ENCODE peak calls at places on chromosomes 11 and 22, in nine cellular contexts. One of them, this sample, is unnamed.

GRCh38 chr11:75891947-75892739 is 77.1 kb downstream of the UVRAG start:
- DNase-seq in upper lobe of left lung: no peak
- DNase-seq in A549: no peak
- DNase-seq in stomach: no peak
- DNase-seq in SK-N-SH: no peak
- DNase-seq in ovary: no peak
- DNase-seq in transverse colon: no peak
- DNase-seq in H1: no peak
- DNase-seq in tibial nerve: no peak
- DNase-seq in this sample: no peak

GRCh38 chr11:6737872-6738466 is 33.8 kb downstream of the OR2AG2 start:
- DNase-seq in upper lobe of left lung: no peak
- DNase-seq in A549: peak
- DNase-seq in stomach: peak
- DNase-seq in SK-N-SH: peak
- DNase-seq in ovary: no peak
- DNase-seq in transverse colon: peak
- DNase-seq in H1: no peak
- DNase-seq in tibial nerve: peak
- DNase-seq in this sample: no peak

GRCh38 chr11:113134605-113135004 is 173.4 kb downstream of the NCAM1 start:
- DNase-seq in upper lobe of left lung: no peak
- DNase-seq in A549: no peak
- DNase-seq in stomach: no peak
- DNase-seq in SK-N-SH: no peak
- DNase-seq in ovary: no peak
- DNase-seq in transverse colon: no peak
- DNase-seq in H1: no peak
- DNase-seq in tibial nerve: no peak
- DNase-seq in this sample: no peak

GRCh38 chr22:26429458-26430238 is 588 bp downstream of the ASPHD2 start:
- DNase-seq in upper lobe of left lung: peak
- DNase-seq in A549: no peak
- DNase-seq in stomach: no peak
- DNase-seq in SK-N-SH: peak
- DNase-seq in ovary: no peak
- DNase-seq in transverse colon: no peak
- DNase-seq in H1: no peak
- DNase-seq in tibial nerve: no peak
- DNase-seq in this sample: no peak

GRCh38 chr22:50192056-50192824 is 6.5 kb downstream of the TRABD start:
- DNase-seq in upper lobe of left lung: peak
- DNase-seq in A549: no peak
- DNase-seq in stomach: peak
- DNase-seq in SK-N-SH: no peak
- DNase-seq in ovary: no peak
- DNase-seq in transverse colon: no peak
- DNase-seq in H1: no peak
- DNase-seq in tibial nerve: no peak
- DNase-seq in this sample: no peak

GRCh38 chr11:114285599-114285998 is 10.6 kb upstream of the NNMT start:
- DNase-seq in upper lobe of left lung: no peak
- DNase-seq in A549: no peak
- DNase-seq in stomach: no peak
- DNase-seq in SK-N-SH: no peak
- DNase-seq in ovary: peak
- DNase-seq in transverse colon: no peak
- DNase-seq in H1: no peak
- DNase-seq in tibial nerve: no peak
- DNase-seq in this sample: no peak

GRCh38 chr11:113462830-113463229 is 12.4 kb downstream of the DRD2 start:
- DNase-seq in upper lobe of left lung: no peak
- DNase-seq in A549: no peak
- DNase-seq in stomach: no peak
- DNase-seq in SK-N-SH: no peak
- DNase-seq in ovary: no peak
- DNase-seq in transverse colon: no peak
- DNase-seq in H1: no peak
- DNase-seq in tibial nerve: no peak
- DNase-seq in this sample: no peak

GRCh38 chr22:49185312-49185969 is 642.2 kb downstream of the BRD1 start:
- DNase-seq in upper lobe of left lung: no peak
- DNase-seq in A549: no peak
- DNase-seq in stomach: no peak
- DNase-seq in SK-N-SH: no peak
- DNase-seq in ovary: no peak
- DNase-seq in transverse colon: no peak
- DNase-seq in H1: no peak
- DNase-seq in tibial nerve: no peak
- DNase-seq in this sample: no peak

GRCh38 chr11:1744137-1744878 is 6.1 kb downstream of the IFITM10 start:
- DNase-seq in upper lobe of left lung: peak
- DNase-seq in A549: no peak
- DNase-seq in stomach: no peak
- DNase-seq in SK-N-SH: peak
- DNase-seq in ovary: no peak
- DNase-seq in transverse colon: no peak
- DNase-seq in H1: no peak
- DNase-seq in tibial nerve: peak
- DNase-seq in this sample: no peak

GRCh38 chr11:120256178-120256577 is 16.2 kb downstream of the POU2F3 start:
- DNase-seq in upper lobe of left lung: no peak
- DNase-seq in A549: no peak
- DNase-seq in stomach: no peak
- DNase-seq in SK-N-SH: no peak
- DNase-seq in ovary: no peak
- DNase-seq in transverse colon: no peak
- DNase-seq in H1: no peak
- DNase-seq in tibial nerve: no peak
- DNase-seq in this sample: no peak
- TF ChIP-seq EP300 in upper lobe of left lung: no peak
- TF ChIP-seq EP300 in A549: no peak
- TF ChIP-seq EP300 in stomach: no peak
- TF ChIP-seq EP300 in SK-N-SH: no peak
- TF ChIP-seq EP300 in ovary: no peak
- TF ChIP-seq EP300 in transverse colon: no peak
- TF ChIP-seq EP300 in H1: no peak
- TF ChIP-seq EP300 in tibial nerve: no peak
- TF ChIP-seq EP300 in this sample: no peak

DNA sequence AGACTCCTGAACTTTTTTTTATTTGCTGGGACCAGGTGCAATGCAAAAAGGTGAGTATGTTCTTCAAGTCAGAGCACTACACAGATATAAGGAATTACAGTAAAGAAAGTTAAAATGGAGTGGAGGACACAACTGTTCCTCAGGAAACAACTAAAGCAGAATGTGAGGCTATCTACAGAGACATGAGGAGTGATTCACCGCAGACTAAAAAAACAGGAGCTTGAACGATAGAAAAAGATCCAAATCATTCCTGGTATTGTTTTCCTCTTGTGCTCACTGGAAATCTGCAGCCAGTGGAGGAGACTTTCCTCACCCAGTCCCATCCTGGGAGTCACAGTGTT is 106.2 kb downstream of the ABTB2 start:
- DNase-seq in upper lobe of left lung: no peak
- DNase-seq in A549: no peak
- DNase-seq in stomach: no peak
- DNase-seq in SK-N-SH: no peak
- DNase-seq in ovary: no peak
- DNase-seq in transverse colon: no peak
- DNase-seq in H1: no peak
- DNase-seq in tibial nerve: no peak
- DNase-seq in this sample: no peak
- TF ChIP-seq EP300 in upper lobe of left lung: no peak
- TF ChIP-seq EP300 in A549: no peak
- TF ChIP-seq EP300 in stomach: no peak
- TF ChIP-seq EP300 in SK-N-SH: no peak
- TF ChIP-seq EP300 in ovary: no peak
- TF ChIP-seq EP300 in transverse colon: no peak
- TF ChIP-seq EP300 in H1: no peak
- TF ChIP-seq EP300 in tibial nerve: no peak
- TF ChIP-seq EP300 in this sample: no peak

GRCh38 chr11:84906995-84907394 is 720.1 kb downstream of the DLG2 start:
- DNase-seq in upper lobe of left lung: no peak
- DNase-seq in A549: no peak
- DNase-seq in stomach: no peak
- DNase-seq in SK-N-SH: no peak
- DNase-seq in ovary: no peak
- DNase-seq in transverse colon: no peak
- DNase-seq in H1: no peak
- DNase-seq in tibial nerve: no peak
- DNase-seq in this sample: no peak
- TF ChIP-seq EP300 in upper lobe of left lung: no peak
- TF ChIP-seq EP300 in A549: no peak
- TF ChIP-seq EP300 in stomach: no peak
- TF ChIP-seq EP300 in SK-N-SH: no peak
- TF ChIP-seq EP300 in ovary: no peak
- TF ChIP-seq EP300 in transverse colon: no peak
- TF ChIP-seq EP300 in H1: no peak
- TF ChIP-seq EP300 in tibial nerve: no peak
- TF ChIP-seq EP300 in this sample: no peak

DNA sequence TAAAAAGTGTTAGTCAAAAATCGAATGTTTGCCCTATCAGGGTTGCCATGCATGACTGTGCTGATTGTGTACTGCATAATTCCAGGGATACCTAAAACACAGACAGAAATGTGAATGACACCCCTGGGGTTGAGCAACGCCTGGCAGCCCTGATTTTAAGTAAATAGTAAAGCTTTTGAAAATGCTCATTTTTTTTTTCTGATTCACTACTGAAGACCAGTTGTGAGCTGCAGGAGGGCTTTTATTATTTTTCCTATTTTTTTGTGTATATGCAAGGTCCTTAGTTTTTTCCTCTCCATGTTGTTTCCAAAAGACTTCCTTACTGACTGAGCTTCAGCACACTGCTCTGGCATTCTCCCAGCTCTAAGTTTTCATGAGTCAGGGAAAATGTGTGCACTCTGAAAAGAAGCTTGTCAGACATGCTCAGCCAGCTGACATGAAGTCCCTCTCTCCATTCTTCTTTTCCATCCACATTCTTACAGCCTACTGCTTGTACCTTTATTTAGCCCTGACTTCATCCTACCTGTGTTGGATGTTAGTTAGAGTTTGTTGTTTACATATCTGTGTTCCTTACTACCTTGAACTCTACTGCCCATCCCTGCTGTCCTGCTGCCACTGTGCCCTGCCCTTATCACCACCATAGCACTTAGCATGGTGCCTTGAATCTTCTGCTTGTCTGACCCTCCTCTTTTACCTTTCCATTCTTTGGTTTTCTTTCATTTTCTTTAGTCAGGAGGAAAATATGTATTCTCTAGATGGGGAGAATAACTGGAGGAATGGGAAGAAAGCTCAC is 79.5 kb downstream of the HORMAD2 start:
- DNase-seq in upper lobe of left lung: no peak
- DNase-seq in A549: peak
- DNase-seq in stomach: no peak
- DNase-seq in SK-N-SH: no peak
- DNase-seq in ovary: no peak
- DNase-seq in transverse colon: no peak
- DNase-seq in H1: no peak
- DNase-seq in tibial nerve: peak
- DNase-seq in this sample: no peak
- TF ChIP-seq EP300 in upper lobe of left lung: no peak
- TF ChIP-seq EP300 in A549: no peak
- TF ChIP-seq EP300 in stomach: no peak
- TF ChIP-seq EP300 in SK-N-SH: no peak
- TF ChIP-seq EP300 in ovary: no peak
- TF ChIP-seq EP300 in transverse colon: no peak
- TF ChIP-seq EP300 in H1: no peak
- TF ChIP-seq EP300 in tibial nerve: no peak
- TF ChIP-seq EP300 in this sample: no peak

DNA sequence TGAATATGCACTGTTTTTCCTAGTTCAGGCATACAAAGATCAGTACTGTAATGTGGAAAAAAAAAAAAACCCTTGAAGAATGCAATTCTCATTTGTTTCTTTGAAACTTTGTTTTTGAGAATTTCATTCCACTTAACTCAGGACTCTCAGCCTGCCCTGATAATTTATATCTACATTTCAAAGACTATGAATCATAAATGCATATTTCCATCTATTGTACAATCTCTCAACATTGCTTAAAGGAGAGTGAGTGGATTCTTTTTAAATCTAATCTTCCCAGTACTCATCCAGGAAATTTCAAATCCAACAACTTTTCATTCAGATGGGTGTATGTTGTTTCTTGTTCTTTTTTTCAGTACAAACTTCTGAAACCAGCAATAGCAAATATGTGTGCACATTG is 322.2 kb upstream of the DDI1 start:
- DNase-seq in upper lobe of left lung: no peak
- DNase-seq in A549: no peak
- DNase-seq in stomach: no peak
- DNase-seq in SK-N-SH: no peak
- DNase-seq in ovary: no peak
- DNase-seq in transverse colon: no peak
- DNase-seq in H1: no peak
- DNase-seq in tibial nerve: no peak
- DNase-seq in this sample: no peak
- TF ChIP-seq EP300 in upper lobe of left lung: no peak
- TF ChIP-seq EP300 in A549: no peak
- TF ChIP-seq EP300 in stomach: no peak
- TF ChIP-seq EP300 in SK-N-SH: peak
- TF ChIP-seq EP300 in ovary: no peak
- TF ChIP-seq EP300 in transverse colon: no peak
- TF ChIP-seq EP300 in H1: no peak
- TF ChIP-seq EP300 in tibial nerve: no peak
- TF ChIP-seq EP300 in this sample: no peak

DNA sequence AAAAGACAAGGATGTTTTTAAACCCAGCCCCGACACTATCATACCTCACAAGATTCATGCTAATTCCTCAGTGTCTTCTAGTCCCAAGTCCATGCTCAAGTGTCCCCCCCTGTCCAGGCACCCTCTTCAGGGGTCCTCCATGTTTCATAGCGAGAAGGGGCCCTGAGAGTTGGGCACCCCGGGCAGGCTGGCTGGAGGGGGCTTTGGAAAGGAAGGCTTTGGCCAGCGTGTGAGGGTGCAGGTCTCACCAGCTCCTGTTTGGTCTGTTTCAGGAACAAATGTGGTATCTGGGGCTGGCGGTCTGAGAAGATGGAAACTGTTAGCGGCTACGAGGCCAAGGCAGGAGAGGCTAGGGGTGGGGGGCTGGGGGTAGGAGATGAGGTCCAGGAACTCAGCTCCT is 4.5 kb upstream of the SSH3 start:
- DNase-seq in upper lobe of left lung: no peak
- DNase-seq in A549: no peak
- DNase-seq in stomach: no peak
- DNase-seq in SK-N-SH: no peak
- DNase-seq in ovary: no peak
- DNase-seq in transverse colon: no peak
- DNase-seq in H1: no peak
- DNase-seq in tibial nerve: no peak
- DNase-seq in this sample: no peak
- TF ChIP-seq EP300 in upper lobe of left lung: no peak
- TF ChIP-seq EP300 in A549: no peak
- TF ChIP-seq EP300 in stomach: no peak
- TF ChIP-seq EP300 in SK-N-SH: no peak
- TF ChIP-seq EP300 in ovary: no peak
- TF ChIP-seq EP300 in transverse colon: no peak
- TF ChIP-seq EP300 in H1: no peak
- TF ChIP-seq EP300 in tibial nerve: no peak
- TF ChIP-seq EP300 in this sample: no peak

This sample was measured in GM12878.